ENCODE peak calls at places on chromosomes 13 and 19, in nine cellular contexts. E is CD8-positive, alpha-beta T cell; Q is upper lobe of right lung; G is dorsolateral prefrontal cortex; C is right atrium auricular region; F is epithelial cell of esophagus; T is lower lobe of right lung; J is fibroblast of the aortic adventitia; M is left lung. O is an unnamed sample.

GRCh38 chr13:112895521-112896465 is 73.2 kb upstream of the MCF2L start:
- DNase-seq in E (no peak), Q (no peak), G (no peak), C (no peak), F (no peak), T (peak), J (no peak), M (peak), O (peak)

GRCh38 chr19:36497001-36497400 is 7.6 kb upstream of the ZNF566 start:
- DNase-seq in E (no peak), Q (no peak), G (no peak), C (no peak), F (no peak), T (no peak), J (no peak), M (no peak), O (no peak)

GRCh38 chr13:29457299-29457698 is 138.2 kb downstream of the SLC7A1 start:
- DNase-seq in E (no peak), Q (no peak), G (no peak), C (no peak), F (peak), T (no peak), J (peak), M (no peak), O (no peak)

GRCh38 chr19:34217952-34218817 is 36.2 kb upstream of the GARRE1 start:
- DNase-seq in E (peak), Q (no peak), G (no peak), C (no peak), F (peak), T (no peak), J (peak), M (no peak), O (no peak)

GRCh38 chr13:113591750-113592149 is 7.2 kb downstream of the TFDP1 start:
- DNase-seq in E (peak), Q (peak), G (no peak), C (no peak), F (no peak), T (peak), J (no peak), M (no peak), O (peak)

GRCh38 chr13:49214917-49215376 is 5.2 kb upstream of the MLNR start:
- DNase-seq in E (peak), Q (peak), G (no peak), C (no peak), F (peak), T (peak), J (no peak), M (peak), O (peak)

GRCh38 chr19:8194528-8195275 is 14.5 kb upstream of the CERS4 start:
- DNase-seq in E (peak), Q (no peak), G (no peak), C (no peak), F (no peak), T (peak), J (no peak), M (peak), O (no peak)

GRCh38 chr13:63446329-63446728 is 2030.7 kb upstream of the PCDH20 start:
- DNase-seq in E (no peak), Q (no peak), G (no peak), C (no peak), F (no peak), T (no peak), J (no peak), M (no peak), O (no peak)

GRCh38 chr13:21537105-21537504 is 66.9 kb downstream of the MICU2 start:
- DNase-seq in E (no peak), Q (no peak), G (no peak), C (no peak), F (peak), T (no peak), J (peak), M (no peak), O (no peak)

GRCh38 chr13:43894438-43894837 is 14.7 kb downstream of the LACC1 start:
- DNase-seq in E (no peak), Q (no peak), G (no peak), C (no peak), F (no peak), T (no peak), J (no peak), M (no peak), O (no peak)

GRCh38 chr13:74773263-74773662 is 639.1 kb upstream of the KLF12 start:
- DNase-seq in E (no peak), Q (no peak), G (no peak), C (no peak), F (no peak), T (no peak), J (no peak), M (no peak), O (no peak)

GRCh38 chr19:15436826-15437110 is 13.0 kb downstream of the WIZ start:
- DNase-seq in E (no peak), Q (no peak), G (no peak), C (no peak), F (no peak), T (no peak), J (no peak), M (no peak), O (no peak)

GRCh38 chr19:15438577-15438976 is 11.2 kb downstream of the WIZ start:
- DNase-seq in E (no peak), Q (no peak), G (no peak), C (no peak), F (no peak), T (no peak), J (no peak), M (no peak), O (no peak)

GRCh38 chr19:15438124-15438496 is 11.6 kb downstream of the WIZ start:
- DNase-seq in E (no peak), Q (no peak), G (no peak), C (no peak), F (no peak), T (no peak), J (no peak), M (no peak), O (no peak)

GRCh38 chr19:15436012-15436825 is 13.5 kb downstream of the WIZ start:
- DNase-seq in E (no peak), Q (no peak), G (no peak), C (no peak), F (no peak), T (no peak), J (peak), M (no peak), O (no peak)

GRCh38 chr19:15437355-15438123 is 12.2 kb downstream of the WIZ start:
- DNase-seq in E (no peak), Q (no peak), G (no peak), C (no peak), F (no peak), T (no peak), J (peak), M (no peak), O (no peak)
- TF ChIP-seq CTCF in E (no peak), Q (no peak), G (no peak), C (no peak), F (no peak), T (no peak), J (peak), M (no peak), O (no peak)

GRCh38 chr19:5225486-5226345 is 114.9 kb downstream of the PTPRS start:
- DNase-seq in E (no peak), Q (no peak), G (no peak), C (no peak), F (no peak), T (no peak), J (no peak), M (no peak), O (no peak)
- TF ChIP-seq CTCF in E (no peak), Q (peak), G (peak), C (no peak), F (peak), T (peak), J (peak), M (no peak), O (no peak)

GRCh38 chr13:51998723-51999471 is 12.4 kb downstream of the ATP7B start:
- DNase-seq in E (no peak), Q (no peak), G (no peak), C (no peak), F (no peak), T (no peak), J (peak), M (no peak), O (no peak)

GRCh38 chr13:51996660-51997059 is 14.6 kb downstream of the ATP7B start:
- DNase-seq in E (no peak), Q (no peak), G (no peak), C (no peak), F (no peak), T (no peak), J (no peak), M (no peak), O (no peak)

GRCh38 chr13:51999525-51999924 is 11.7 kb downstream of the ATP7B start:
- DNase-seq in E (no peak), Q (no peak), G (peak), C (peak), F (peak), T (peak), J (peak), M (peak), O (no peak)

GRCh38 chr13:51995677-51996551 is 15.3 kb downstream of the ATP7B start:
- DNase-seq in E (no peak), Q (no peak), G (no peak), C (no peak), F (peak), T (no peak), J (peak), M (peak), O (no peak)

GRCh38 chr13:51997641-51998330 is 13.5 kb downstream of the ATP7B start:
- DNase-seq in E (no peak), Q (no peak), G (no peak), C (no peak), F (no peak), T (no peak), J (no peak), M (no peak), O (no peak)
- TF ChIP-seq CTCF in E (no peak), Q (no peak), G (no peak), C (no peak), F (no peak), T (no peak), J (no peak), M (no peak), O (no peak)

GRCh38 chr13:96216543-96216942 is 126.6 kb downstream of the HS6ST3 start:
- DNase-seq in E (no peak), Q (no peak), G (no peak), C (no peak), F (no peak), T (no peak), J (no peak), M (no peak), O (no peak)
- TF ChIP-seq CTCF in E (no peak), Q (no peak), G (no peak), C (no peak), F (no peak), T (no peak), J (no peak), M (no peak), O (no peak)

DNA sequence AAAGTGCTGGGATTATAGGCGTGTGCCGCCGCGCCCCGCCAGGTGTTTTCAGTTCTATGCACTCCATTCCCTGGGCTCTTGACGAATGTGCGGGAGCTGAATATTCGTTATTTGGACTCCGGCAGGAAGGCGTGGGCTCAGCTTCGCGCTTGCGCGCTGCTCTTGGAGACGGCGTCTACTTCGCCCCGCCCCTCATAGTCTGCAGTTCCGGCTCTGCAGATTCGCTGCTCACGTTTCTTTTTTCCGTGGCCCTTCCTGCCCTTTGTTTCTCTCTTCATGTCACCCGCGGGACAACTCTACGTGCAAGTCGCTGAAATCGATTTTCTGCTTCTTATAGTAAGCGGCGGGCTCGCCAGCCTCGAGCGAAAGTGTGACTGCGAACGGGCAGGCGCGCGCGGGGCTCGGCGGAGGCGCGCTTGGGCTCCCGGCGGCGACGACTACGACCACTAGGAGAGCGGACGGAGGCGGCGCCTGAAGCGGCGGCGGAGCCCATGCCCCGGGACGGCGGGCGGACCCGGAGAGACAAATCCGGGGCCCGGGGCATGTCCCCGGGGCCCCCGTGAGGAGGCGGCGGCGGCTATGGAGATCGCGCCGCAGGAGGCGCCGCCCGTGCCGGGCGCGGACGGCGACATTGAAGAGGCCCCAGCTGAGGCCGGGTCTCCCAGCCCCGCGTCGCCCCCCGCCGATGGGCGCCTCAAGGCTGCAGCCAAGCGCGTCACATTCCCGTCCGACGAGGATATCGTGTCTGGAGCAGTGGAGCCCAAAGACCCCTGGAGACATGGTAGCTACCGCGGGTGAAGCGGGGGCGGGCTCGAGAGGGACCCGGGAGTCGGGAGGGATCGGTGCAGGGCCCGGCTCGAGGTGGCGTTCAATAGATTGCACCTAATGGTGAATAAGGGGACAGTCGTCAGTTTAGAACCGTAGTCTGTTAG is at the start of gene PPP1R37:
- DNase-seq in E (peak), Q (peak), G (peak), C (peak), F (peak), T (peak), J (peak), M (peak), O (peak)
- TF ChIP-seq CTCF in E (peak), Q (peak), G (peak), C (peak), F (peak), T (peak), J (peak), M (peak), O (peak)

O was measured in CD14-positive monocyte.